ENCODE peak calls at places on chromosomes 1 and 21, in eight cellular contexts. One of them, this sample, is unnamed.

GRCh38 chr1:196517193-196517592 is 91.0 kb downstream of the KCNT2 start:
- DNase-seq in cardiac fibroblast: no peak
- DNase-seq in uterus: no peak
- DNase-seq in GM12865: no peak
- DNase-seq in prostate gland: no peak
- DNase-seq in stomach: no peak
- DNase-seq in brain microvascular endothelial cell: no peak
- DNase-seq in psoas muscle: no peak
- DNase-seq in this sample: no peak

GRCh38 chr1:111161843-111162242 is 21.8 kb downstream of the CEPT1 start:
- DNase-seq in stomach: no peak
- DNase-seq in brain microvascular endothelial cell: no peak
- DNase-seq in uterus: no peak
- DNase-seq in prostate gland: no peak
- DNase-seq in GM12865: no peak
- DNase-seq in cardiac fibroblast: peak
- DNase-seq in psoas muscle: no peak
- DNase-seq in this sample: peak

GRCh38 chr1:60280256-60280655 is 206.7 kb upstream of the C1orf87 start:
- DNase-seq in brain microvascular endothelial cell: no peak
- DNase-seq in cardiac fibroblast: peak
- DNase-seq in uterus: no peak
- DNase-seq in psoas muscle: no peak
- DNase-seq in stomach: no peak
- DNase-seq in GM12865: no peak
- DNase-seq in prostate gland: no peak
- DNase-seq in this sample: peak

GRCh38 chr1:162128693-162129356 is 59.3 kb downstream of the NOS1AP start:
- DNase-seq in stomach: no peak
- DNase-seq in uterus: no peak
- DNase-seq in GM12865: no peak
- DNase-seq in brain microvascular endothelial cell: no peak
- DNase-seq in cardiac fibroblast: no peak
- DNase-seq in prostate gland: no peak
- DNase-seq in psoas muscle: no peak
- DNase-seq in this sample: no peak

GRCh38 chr1:201739054-201739453 is 89.9 kb upstream of the IPO9 start:
- DNase-seq in psoas muscle: no peak
- DNase-seq in brain microvascular endothelial cell: no peak
- DNase-seq in cardiac fibroblast: no peak
- DNase-seq in GM12865: no peak
- DNase-seq in prostate gland: no peak
- DNase-seq in uterus: no peak
- DNase-seq in stomach: no peak
- DNase-seq in this sample: peak

GRCh38 chr1:109764561-109765482 is 1.1 kb upstream of the EPS8L3 start:
- DNase-seq in uterus: peak
- DNase-seq in brain microvascular endothelial cell: no peak
- DNase-seq in psoas muscle: no peak
- DNase-seq in stomach: peak
- DNase-seq in GM12865: no peak
- DNase-seq in cardiac fibroblast: no peak
- DNase-seq in prostate gland: no peak
- DNase-seq in this sample: no peak

GRCh38 chr1:20308569-20308968 is 17.9 kb downstream of the VWA5B1 start:
- DNase-seq in GM12865: no peak
- DNase-seq in cardiac fibroblast: no peak
- DNase-seq in psoas muscle: no peak
- DNase-seq in stomach: no peak
- DNase-seq in prostate gland: no peak
- DNase-seq in brain microvascular endothelial cell: no peak
- DNase-seq in uterus: no peak
- DNase-seq in this sample: no peak

GRCh38 chr1:67060811-67061218 is 6.9 kb upstream of the SLC35D1 start:
- DNase-seq in stomach: no peak
- DNase-seq in cardiac fibroblast: peak
- DNase-seq in psoas muscle: peak
- DNase-seq in GM12865: no peak
- DNase-seq in brain microvascular endothelial cell: peak
- DNase-seq in prostate gland: no peak
- DNase-seq in uterus: no peak
- DNase-seq in this sample: peak

GRCh38 chr1:54221867-54222484 is 22.0 kb downstream of the MRPL37 start:
- DNase-seq in cardiac fibroblast: no peak
- DNase-seq in psoas muscle: no peak
- DNase-seq in uterus: no peak
- DNase-seq in brain microvascular endothelial cell: no peak
- DNase-seq in stomach: no peak
- DNase-seq in prostate gland: no peak
- DNase-seq in GM12865: no peak
- DNase-seq in this sample: no peak

GRCh38 chr1:226643167-226643566 is 94.6 kb downstream of the STUM start:
- DNase-seq in uterus: peak
- DNase-seq in psoas muscle: peak
- DNase-seq in prostate gland: no peak
- DNase-seq in cardiac fibroblast: peak
- DNase-seq in brain microvascular endothelial cell: peak
- DNase-seq in stomach: no peak
- DNase-seq in GM12865: peak
- DNase-seq in this sample: peak

GRCh38 chr1:117077267-117077666 is 17.1 kb downstream of the TTF2 start:
- DNase-seq in cardiac fibroblast: peak
- DNase-seq in stomach: no peak
- DNase-seq in prostate gland: no peak
- DNase-seq in GM12865: no peak
- DNase-seq in brain microvascular endothelial cell: peak
- DNase-seq in uterus: no peak
- DNase-seq in psoas muscle: no peak
- DNase-seq in this sample: peak

GRCh38 chr1:160115545-160116276 is at the start of gene ATP1A2:
- DNase-seq in brain microvascular endothelial cell: no peak
- DNase-seq in psoas muscle: peak
- DNase-seq in uterus: no peak
- DNase-seq in stomach: no peak
- DNase-seq in cardiac fibroblast: no peak
- DNase-seq in GM12865: no peak
- DNase-seq in prostate gland: no peak
- DNase-seq in this sample: no peak

GRCh38 chr21:41361786-41362604 is at the start of gene MX2:
- DNase-seq in stomach: peak
- DNase-seq in uterus: peak
- DNase-seq in cardiac fibroblast: peak
- DNase-seq in psoas muscle: peak
- DNase-seq in prostate gland: no peak
- DNase-seq in brain microvascular endothelial cell: peak
- DNase-seq in GM12865: peak
- DNase-seq in this sample: peak

GRCh38 chr1:10973956-10974881 is 38.2 kb upstream of the TARDBP start:
- DNase-seq in brain microvascular endothelial cell: no peak
- DNase-seq in psoas muscle: peak
- DNase-seq in GM12865: no peak
- DNase-seq in stomach: no peak
- DNase-seq in prostate gland: no peak
- DNase-seq in uterus: no peak
- DNase-seq in cardiac fibroblast: no peak
- DNase-seq in this sample: no peak

GRCh38 chr1:40318476-40318875 is 1.4 kb upstream of the COL9A2 start:
- DNase-seq in cardiac fibroblast: no peak
- DNase-seq in uterus: no peak
- DNase-seq in psoas muscle: no peak
- DNase-seq in GM12865: no peak
- DNase-seq in prostate gland: no peak
- DNase-seq in brain microvascular endothelial cell: no peak
- DNase-seq in stomach: no peak
- DNase-seq in this sample: no peak

GRCh38 chr1:204224655-204225054 is 10.9 kb upstream of the GOLT1A start:
- DNase-seq in GM12865: no peak
- DNase-seq in psoas muscle: no peak
- DNase-seq in prostate gland: no peak
- DNase-seq in stomach: peak
- DNase-seq in brain microvascular endothelial cell: peak
- DNase-seq in cardiac fibroblast: no peak
- DNase-seq in uterus: no peak
- DNase-seq in this sample: peak

GRCh38 chr1:62057631-62058290 is 136.9 kb upstream of the L1TD1 start:
- DNase-seq in psoas muscle: no peak
- DNase-seq in GM12865: no peak
- DNase-seq in cardiac fibroblast: no peak
- DNase-seq in prostate gland: no peak
- DNase-seq in brain microvascular endothelial cell: no peak
- DNase-seq in uterus: no peak
- DNase-seq in stomach: no peak
- DNase-seq in this sample: no peak

DNA sequence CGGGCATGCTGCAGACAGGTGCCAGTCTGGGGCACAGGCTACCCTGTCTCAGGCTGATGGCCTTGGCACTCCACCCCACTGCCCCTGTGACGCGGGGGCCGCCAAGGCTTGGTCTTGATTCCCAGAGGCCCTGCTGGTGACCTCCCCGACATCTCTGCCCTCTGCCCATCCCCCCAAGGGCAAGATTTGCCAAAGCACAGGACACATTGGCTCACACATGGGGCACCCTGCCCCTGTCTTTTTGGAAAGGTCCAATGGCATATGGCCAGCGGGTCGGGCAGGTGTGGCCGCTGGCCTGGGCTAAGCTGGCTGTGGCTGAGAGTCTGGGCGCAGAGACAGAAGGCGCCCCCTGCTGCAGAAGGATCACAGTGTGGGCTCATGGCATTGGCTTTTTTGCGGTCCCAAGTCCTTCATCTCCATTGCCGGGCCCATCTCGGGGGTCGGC is 4.6 kb downstream of the MIB2 start:
- DNase-seq in cardiac fibroblast: no peak
- DNase-seq in GM12865: no peak
- DNase-seq in psoas muscle: peak
- DNase-seq in uterus: no peak
- DNase-seq in prostate gland: no peak
- DNase-seq in stomach: no peak
- DNase-seq in brain microvascular endothelial cell: no peak
- DNase-seq in this sample: no peak
- TF ChIP-seq CTCF in cardiac fibroblast: peak
- TF ChIP-seq CTCF in GM12865: peak
- TF ChIP-seq CTCF in psoas muscle: peak
- TF ChIP-seq CTCF in uterus: no peak
- TF ChIP-seq CTCF in prostate gland: no peak
- TF ChIP-seq CTCF in stomach: no peak
- TF ChIP-seq CTCF in brain microvascular endothelial cell: peak
- TF ChIP-seq CTCF in this sample: peak

GRCh38 chr1:207336559-207337467 is 15.3 kb downstream of the CD55 start:
- DNase-seq in stomach: no peak
- DNase-seq in prostate gland: no peak
- DNase-seq in uterus: no peak
- DNase-seq in GM12865: peak
- DNase-seq in brain microvascular endothelial cell: peak
- DNase-seq in cardiac fibroblast: no peak
- DNase-seq in psoas muscle: no peak
- DNase-seq in this sample: peak

GRCh38 chr1:207333620-207334019 is 12.1 kb downstream of the CD55 start:
- DNase-seq in cardiac fibroblast: no peak
- DNase-seq in stomach: no peak
- DNase-seq in uterus: no peak
- DNase-seq in GM12865: no peak
- DNase-seq in psoas muscle: no peak
- DNase-seq in prostate gland: no peak
- DNase-seq in brain microvascular endothelial cell: no peak
- DNase-seq in this sample: no peak

GRCh38 chr1:207335695-207336363 is 14.4 kb downstream of the CD55 start:
- DNase-seq in prostate gland: no peak
- DNase-seq in GM12865: peak
- DNase-seq in cardiac fibroblast: no peak
- DNase-seq in brain microvascular endothelial cell: no peak
- DNase-seq in stomach: no peak
- DNase-seq in psoas muscle: no peak
- DNase-seq in uterus: no peak
- DNase-seq in this sample: no peak
- H3K4me3 ChIP-seq in prostate gland: no peak
- H3K4me3 ChIP-seq in GM12865: no peak
- H3K4me3 ChIP-seq in cardiac fibroblast: no peak
- H3K4me3 ChIP-seq in brain microvascular endothelial cell: no peak
- H3K4me3 ChIP-seq in stomach: no peak
- H3K4me3 ChIP-seq in psoas muscle: no peak
- H3K4me3 ChIP-seq in uterus: no peak
- H3K4me3 ChIP-seq in this sample: no peak

GRCh38 chr1:212702672-212703071 is 3.0 kb upstream of the BATF3 start:
- DNase-seq in stomach: no peak
- DNase-seq in prostate gland: no peak
- DNase-seq in brain microvascular endothelial cell: no peak
- DNase-seq in cardiac fibroblast: no peak
- DNase-seq in uterus: no peak
- DNase-seq in psoas muscle: no peak
- DNase-seq in GM12865: no peak
- DNase-seq in this sample: no peak

GRCh38 chr1:212700892-212701819 is 1.5 kb upstream of the BATF3 start:
- DNase-seq in psoas muscle: peak
- DNase-seq in stomach: peak
- DNase-seq in prostate gland: peak
- DNase-seq in cardiac fibroblast: peak
- DNase-seq in uterus: peak
- DNase-seq in brain microvascular endothelial cell: peak
- DNase-seq in GM12865: peak
- DNase-seq in this sample: peak

GRCh38 chr1:212700597-212700891 is 904 bp upstream of the BATF3 start:
- DNase-seq in brain microvascular endothelial cell: no peak
- DNase-seq in psoas muscle: no peak
- DNase-seq in prostate gland: no peak
- DNase-seq in cardiac fibroblast: no peak
- DNase-seq in stomach: no peak
- DNase-seq in GM12865: no peak
- DNase-seq in uterus: no peak
- DNase-seq in this sample: no peak

GRCh38 chr1:212699839-212700596 is at the start of gene BATF3:
- DNase-seq in uterus: peak
- DNase-seq in cardiac fibroblast: no peak
- DNase-seq in psoas muscle: peak
- DNase-seq in stomach: peak
- DNase-seq in brain microvascular endothelial cell: no peak
- DNase-seq in GM12865: peak
- DNase-seq in prostate gland: no peak
- DNase-seq in this sample: no peak

DNA sequence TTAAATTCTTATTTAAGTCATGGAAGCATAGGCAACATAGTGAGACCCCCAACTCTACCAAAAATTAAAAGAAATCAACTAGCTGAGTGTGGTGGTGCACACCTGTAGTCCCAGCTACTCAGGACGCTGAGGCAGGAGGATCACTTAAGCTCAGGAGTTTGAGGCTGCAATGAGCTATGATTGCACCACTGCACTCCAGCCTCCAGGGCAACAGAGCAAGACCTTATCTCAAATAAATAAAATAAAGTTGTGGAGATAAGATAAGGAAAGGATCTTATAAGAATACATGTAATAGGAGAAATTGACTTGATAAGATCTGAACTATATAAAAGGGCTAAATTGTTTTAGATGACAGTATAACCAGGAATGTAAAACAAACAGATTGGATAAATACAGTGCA is 2.3 kb upstream of the BATF3 start:
- DNase-seq in brain microvascular endothelial cell: peak
- DNase-seq in stomach: no peak
- DNase-seq in uterus: no peak
- DNase-seq in psoas muscle: no peak
- DNase-seq in prostate gland: no peak
- DNase-seq in GM12865: no peak
- DNase-seq in cardiac fibroblast: no peak
- DNase-seq in this sample: no peak
- TF ChIP-seq CTCF in brain microvascular endothelial cell: peak
- TF ChIP-seq CTCF in stomach: no peak
- TF ChIP-seq CTCF in uterus: no peak
- TF ChIP-seq CTCF in psoas muscle: no peak
- TF ChIP-seq CTCF in prostate gland: no peak
- TF ChIP-seq CTCF in GM12865: no peak
- TF ChIP-seq CTCF in cardiac fibroblast: no peak
- TF ChIP-seq CTCF in this sample: peak

GRCh38 chr21:44846201-44846484 is 27.3 kb downstream of the PTTG1IP start:
- DNase-seq in brain microvascular endothelial cell: no peak
- DNase-seq in cardiac fibroblast: no peak
- DNase-seq in prostate gland: no peak
- DNase-seq in psoas muscle: no peak
- DNase-seq in uterus: no peak
- DNase-seq in stomach: no peak
- DNase-seq in GM12865: no peak
- DNase-seq in this sample: peak
- H3K4me3 ChIP-seq in brain microvascular endothelial cell: peak
- H3K4me3 ChIP-seq in cardiac fibroblast: peak
- H3K4me3 ChIP-seq in prostate gland: no peak
- H3K4me3 ChIP-seq in psoas muscle: peak
- H3K4me3 ChIP-seq in uterus: no peak
- H3K4me3 ChIP-seq in stomach: peak
- H3K4me3 ChIP-seq in GM12865: peak
- H3K4me3 ChIP-seq in this sample: peak